ENCODE peak calls at places on chromosomes 1 and 21, in eight cellular contexts. One of them, this sample, is unnamed.

GRCh38 chr1:1539310-1540014 is 962 bp downstream of the TMEM240 start:
- DNase-seq in suprapubic skin: no peak
- DNase-seq in endothelial cell of umbilical vein: peak; percentile 39
- DNase-seq in K562: no peak
- DNase-seq in stomach: no peak
- DNase-seq in upper lobe of left lung: no peak
- DNase-seq in spleen: no peak
- DNase-seq in sigmoid colon: peak; percentile 81
- DNase-seq in this sample: no peak

GRCh38 chr1:10980841-10981727 is 31.4 kb upstream of the TARDBP start:
- DNase-seq in suprapubic skin: no peak
- DNase-seq in endothelial cell of umbilical vein: no peak
- DNase-seq in K562: no peak
- DNase-seq in stomach: no peak
- DNase-seq in upper lobe of left lung: no peak
- DNase-seq in spleen: no peak
- DNase-seq in sigmoid colon: peak; percentile 79
- DNase-seq in this sample: no peak

GRCh38 chr1:208500379-208500778 is 256.2 kb upstream of the PLXNA2 start:
- DNase-seq in suprapubic skin: no peak
- DNase-seq in endothelial cell of umbilical vein: no peak
- DNase-seq in K562: no peak
- DNase-seq in stomach: no peak
- DNase-seq in upper lobe of left lung: no peak
- DNase-seq in spleen: no peak
- DNase-seq in sigmoid colon: no peak
- DNase-seq in this sample: no peak

GRCh38 chr1:77347646-77348045 is 65.8 kb downstream of the AK5 start:
- DNase-seq in suprapubic skin: no peak
- DNase-seq in endothelial cell of umbilical vein: peak; percentile 13
- DNase-seq in K562: peak; percentile 41
- DNase-seq in stomach: no peak
- DNase-seq in upper lobe of left lung: no peak
- DNase-seq in spleen: no peak
- DNase-seq in sigmoid colon: no peak
- DNase-seq in this sample: no peak

GRCh38 chr1:153509729-153510354 is 25.9 kb downstream of the S100A6 start:
- DNase-seq in suprapubic skin: no peak
- DNase-seq in endothelial cell of umbilical vein: peak; percentile 27
- DNase-seq in K562: peak; percentile 68
- DNase-seq in stomach: peak; percentile 55
- DNase-seq in upper lobe of left lung: peak; percentile 51
- DNase-seq in spleen: peak; percentile 82
- DNase-seq in sigmoid colon: no peak
- DNase-seq in this sample: no peak

GRCh38 chr1:168428063-168428731 is 115.6 kb downstream of the XCL2 start:
- DNase-seq in suprapubic skin: no peak
- DNase-seq in endothelial cell of umbilical vein: no peak
- DNase-seq in K562: no peak
- DNase-seq in stomach: no peak
- DNase-seq in upper lobe of left lung: no peak
- DNase-seq in spleen: no peak
- DNase-seq in sigmoid colon: peak; percentile 85
- DNase-seq in this sample: no peak

GRCh38 chr1:2363847-2364513 is 27.4 kb downstream of the MORN1 start:
- DNase-seq in suprapubic skin: no peak
- DNase-seq in endothelial cell of umbilical vein: no peak
- DNase-seq in K562: no peak
- DNase-seq in stomach: no peak
- DNase-seq in upper lobe of left lung: no peak
- DNase-seq in spleen: no peak
- DNase-seq in sigmoid colon: no peak
- DNase-seq in this sample: no peak

GRCh38 chr1:181675091-181675490 is 191.8 kb downstream of the CACNA1E start:
- DNase-seq in suprapubic skin: no peak
- DNase-seq in endothelial cell of umbilical vein: no peak
- DNase-seq in K562: no peak
- DNase-seq in stomach: no peak
- DNase-seq in upper lobe of left lung: no peak
- DNase-seq in spleen: no peak
- DNase-seq in sigmoid colon: no peak
- DNase-seq in this sample: no peak

GRCh38 chr1:245016700-245017099 is 138.1 kb upstream of the KIF26B start:
- DNase-seq in suprapubic skin: no peak
- DNase-seq in endothelial cell of umbilical vein: no peak
- DNase-seq in K562: no peak
- DNase-seq in stomach: no peak
- DNase-seq in upper lobe of left lung: peak; percentile 42
- DNase-seq in spleen: no peak
- DNase-seq in sigmoid colon: no peak
- DNase-seq in this sample: no peak

GRCh38 chr1:28232558-28233263 is at the start of gene DNAJC8:
- DNase-seq in suprapubic skin: peak; percentile 99
- DNase-seq in endothelial cell of umbilical vein: peak; percentile 91
- DNase-seq in K562: peak; percentile 93
- DNase-seq in stomach: peak; percentile 98
- DNase-seq in upper lobe of left lung: peak; percentile 97
- DNase-seq in spleen: peak; percentile 99
- DNase-seq in sigmoid colon: peak; percentile 98
- DNase-seq in this sample: peak; percentile 97

GRCh38 chr1:106502659-106503058 is 553.8 kb upstream of the PRMT6 start:
- DNase-seq in suprapubic skin: no peak
- DNase-seq in endothelial cell of umbilical vein: no peak
- DNase-seq in K562: no peak
- DNase-seq in stomach: no peak
- DNase-seq in upper lobe of left lung: no peak
- DNase-seq in spleen: no peak
- DNase-seq in sigmoid colon: no peak
- DNase-seq in this sample: no peak

GRCh38 chr1:87084247-87084836 is 169.9 kb downstream of the HS2ST1 start:
- DNase-seq in suprapubic skin: no peak
- DNase-seq in endothelial cell of umbilical vein: peak; percentile 41
- DNase-seq in K562: no peak
- DNase-seq in stomach: no peak
- DNase-seq in upper lobe of left lung: no peak
- DNase-seq in spleen: no peak
- DNase-seq in sigmoid colon: no peak
- DNase-seq in this sample: no peak

GRCh38 chr1:230745071-230745470 is 2.1 kb upstream of the CAPN9 start:
- DNase-seq in suprapubic skin: no peak
- DNase-seq in endothelial cell of umbilical vein: no peak
- DNase-seq in K562: no peak
- DNase-seq in stomach: no peak
- DNase-seq in upper lobe of left lung: no peak
- DNase-seq in spleen: no peak
- DNase-seq in sigmoid colon: no peak
- DNase-seq in this sample: no peak

GRCh38 chr1:230749150-230749549 is 2.0 kb downstream of the CAPN9 start:
- DNase-seq in suprapubic skin: no peak
- DNase-seq in endothelial cell of umbilical vein: no peak
- DNase-seq in K562: no peak
- DNase-seq in stomach: no peak
- DNase-seq in upper lobe of left lung: no peak
- DNase-seq in spleen: peak; percentile 60
- DNase-seq in sigmoid colon: no peak
- DNase-seq in this sample: no peak

GRCh38 chr1:230747886-230748800 is 955 bp downstream of the CAPN9 start:
- DNase-seq in suprapubic skin: no peak
- DNase-seq in endothelial cell of umbilical vein: no peak
- DNase-seq in K562: no peak
- DNase-seq in stomach: peak; percentile 92
- DNase-seq in upper lobe of left lung: no peak
- DNase-seq in spleen: peak; percentile 59
- DNase-seq in sigmoid colon: no peak
- DNase-seq in this sample: no peak

GRCh38 chr1:230746617-230747016 is 571 bp upstream of the CAPN9 start:
- DNase-seq in suprapubic skin: no peak
- DNase-seq in endothelial cell of umbilical vein: no peak
- DNase-seq in K562: no peak
- DNase-seq in stomach: no peak
- DNase-seq in upper lobe of left lung: no peak
- DNase-seq in spleen: no peak
- DNase-seq in sigmoid colon: no peak
- DNase-seq in this sample: no peak

GRCh38 chr1:230747139-230747730 is at the start of gene CAPN9:
- DNase-seq in suprapubic skin: no peak
- DNase-seq in endothelial cell of umbilical vein: no peak
- DNase-seq in K562: no peak
- DNase-seq in stomach: peak; percentile 66
- DNase-seq in upper lobe of left lung: peak; percentile 51
- DNase-seq in spleen: no peak
- DNase-seq in sigmoid colon: no peak
- DNase-seq in this sample: no peak
- TF ChIP-seq POLR2A in suprapubic skin: no peak
- TF ChIP-seq POLR2A in endothelial cell of umbilical vein: no peak
- TF ChIP-seq POLR2A in K562: no peak
- TF ChIP-seq POLR2A in stomach: no peak
- TF ChIP-seq POLR2A in upper lobe of left lung: no peak
- TF ChIP-seq POLR2A in spleen: no peak
- TF ChIP-seq POLR2A in sigmoid colon: no peak
- TF ChIP-seq POLR2A in this sample: no peak

GRCh38 chr21:26965567-26966359 is 1.1 kb downstream of the ADAMTS5 start:
- DNase-seq in suprapubic skin: peak; percentile 65
- DNase-seq in endothelial cell of umbilical vein: no peak
- DNase-seq in K562: no peak
- DNase-seq in stomach: peak; percentile 25
- DNase-seq in upper lobe of left lung: no peak
- DNase-seq in spleen: peak; percentile 66
- DNase-seq in sigmoid colon: peak; percentile 84
- DNase-seq in this sample: peak; percentile 51
- TF ChIP-seq CTCF in suprapubic skin: no peak
- TF ChIP-seq CTCF in endothelial cell of umbilical vein: no peak
- TF ChIP-seq CTCF in K562: no peak
- TF ChIP-seq CTCF in stomach: no peak
- TF ChIP-seq CTCF in upper lobe of left lung: no peak
- TF ChIP-seq CTCF in spleen: no peak
- TF ChIP-seq CTCF in sigmoid colon: no peak
- TF ChIP-seq CTCF in this sample: no peak

GRCh38 chr1:9376886-9377333 is 84.2 kb downstream of the SPSB1 start:
- DNase-seq in suprapubic skin: no peak
- DNase-seq in endothelial cell of umbilical vein: peak; percentile 68
- DNase-seq in K562: no peak
- DNase-seq in stomach: no peak
- DNase-seq in upper lobe of left lung: peak; percentile 49
- DNase-seq in spleen: no peak
- DNase-seq in sigmoid colon: peak; percentile 96
- DNase-seq in this sample: no peak
- TF ChIP-seq POLR2AphosphoS5 in suprapubic skin: no peak
- TF ChIP-seq POLR2AphosphoS5 in endothelial cell of umbilical vein: peak; percentile 41
- TF ChIP-seq POLR2AphosphoS5 in K562: no peak
- TF ChIP-seq POLR2AphosphoS5 in stomach: peak; percentile 89
- TF ChIP-seq POLR2AphosphoS5 in upper lobe of left lung: peak; percentile 78
- TF ChIP-seq POLR2AphosphoS5 in spleen: peak; percentile 28
- TF ChIP-seq POLR2AphosphoS5 in sigmoid colon: peak; percentile 86
- TF ChIP-seq POLR2AphosphoS5 in this sample: no peak

GRCh38 chr21:46347791-46348381 is 23.9 kb downstream of the PCNT start:
- DNase-seq in suprapubic skin: no peak
- DNase-seq in endothelial cell of umbilical vein: no peak
- DNase-seq in K562: no peak
- DNase-seq in stomach: no peak
- DNase-seq in upper lobe of left lung: no peak
- DNase-seq in spleen: no peak
- DNase-seq in sigmoid colon: no peak
- DNase-seq in this sample: no peak
- TF ChIP-seq POLR2A in suprapubic skin: no peak
- TF ChIP-seq POLR2A in endothelial cell of umbilical vein: no peak
- TF ChIP-seq POLR2A in K562: no peak
- TF ChIP-seq POLR2A in stomach: no peak
- TF ChIP-seq POLR2A in upper lobe of left lung: no peak
- TF ChIP-seq POLR2A in spleen: no peak
- TF ChIP-seq POLR2A in sigmoid colon: no peak
- TF ChIP-seq POLR2A in this sample: no peak

GRCh38 chr21:17343055-17343454 is 169.8 kb upstream of the CXADR start:
- DNase-seq in suprapubic skin: no peak
- DNase-seq in endothelial cell of umbilical vein: peak; percentile 10
- DNase-seq in K562: no peak
- DNase-seq in stomach: no peak
- DNase-seq in upper lobe of left lung: no peak
- DNase-seq in spleen: no peak
- DNase-seq in sigmoid colon: no peak
- DNase-seq in this sample: no peak

GRCh38 chr21:17348849-17349248 is 164.0 kb upstream of the CXADR start:
- DNase-seq in suprapubic skin: no peak
- DNase-seq in endothelial cell of umbilical vein: no peak
- DNase-seq in K562: no peak
- DNase-seq in stomach: no peak
- DNase-seq in upper lobe of left lung: no peak
- DNase-seq in spleen: no peak
- DNase-seq in sigmoid colon: no peak
- DNase-seq in this sample: no peak

GRCh38 chr21:17351766-17352165 is 161.1 kb upstream of the CXADR start:
- DNase-seq in suprapubic skin: no peak
- DNase-seq in endothelial cell of umbilical vein: no peak
- DNase-seq in K562: no peak
- DNase-seq in stomach: no peak
- DNase-seq in upper lobe of left lung: no peak
- DNase-seq in spleen: no peak
- DNase-seq in sigmoid colon: no peak
- DNase-seq in this sample: no peak

GRCh38 chr21:17352937-17353655 is 159.7 kb upstream of the CXADR start:
- DNase-seq in suprapubic skin: no peak
- DNase-seq in endothelial cell of umbilical vein: no peak
- DNase-seq in K562: no peak
- DNase-seq in stomach: no peak
- DNase-seq in upper lobe of left lung: no peak
- DNase-seq in spleen: no peak
- DNase-seq in sigmoid colon: no peak
- DNase-seq in this sample: no peak

GRCh38 chr21:17348357-17348756 is 164.5 kb upstream of the CXADR start:
- DNase-seq in suprapubic skin: no peak
- DNase-seq in endothelial cell of umbilical vein: no peak
- DNase-seq in K562: no peak
- DNase-seq in stomach: no peak
- DNase-seq in upper lobe of left lung: no peak
- DNase-seq in spleen: no peak
- DNase-seq in sigmoid colon: no peak
- DNase-seq in this sample: no peak
- TF ChIP-seq CTCF in suprapubic skin: no peak
- TF ChIP-seq CTCF in endothelial cell of umbilical vein: no peak
- TF ChIP-seq CTCF in K562: no peak
- TF ChIP-seq CTCF in stomach: no peak
- TF ChIP-seq CTCF in upper lobe of left lung: no peak
- TF ChIP-seq CTCF in spleen: no peak
- TF ChIP-seq CTCF in sigmoid colon: no peak
- TF ChIP-seq CTCF in this sample: no peak

GRCh38 chr1:111507411-111508201 is 4.2 kb upstream of the ADORA3 start:
- DNase-seq in suprapubic skin: peak; percentile 87
- DNase-seq in endothelial cell of umbilical vein: peak; percentile 64
- DNase-seq in K562: peak; percentile 82
- DNase-seq in stomach: peak; percentile 57
- DNase-seq in upper lobe of left lung: peak; percentile 85
- DNase-seq in spleen: peak; percentile 96
- DNase-seq in sigmoid colon: peak; percentile 89
- DNase-seq in this sample: peak; percentile 31
- TF ChIP-seq POLR2AphosphoS5 in suprapubic skin: no peak
- TF ChIP-seq POLR2AphosphoS5 in endothelial cell of umbilical vein: peak; percentile 42
- TF ChIP-seq POLR2AphosphoS5 in K562: no peak
- TF ChIP-seq POLR2AphosphoS5 in stomach: no peak
- TF ChIP-seq POLR2AphosphoS5 in upper lobe of left lung: no peak
- TF ChIP-seq POLR2AphosphoS5 in spleen: peak; percentile 84
- TF ChIP-seq POLR2AphosphoS5 in sigmoid colon: peak; percentile 27
- TF ChIP-seq POLR2AphosphoS5 in this sample: no peak

GRCh38 chr1:40944326-40944725 is 35.2 kb upstream of the CTPS1 start:
- DNase-seq in suprapubic skin: peak; percentile 54
- DNase-seq in endothelial cell of umbilical vein: peak; percentile 68
- DNase-seq in K562: no peak
- DNase-seq in stomach: no peak
- DNase-seq in upper lobe of left lung: no peak
- DNase-seq in spleen: no peak
- DNase-seq in sigmoid colon: peak; percentile 86
- DNase-seq in this sample: peak; percentile 74
- TF ChIP-seq POLR2A in suprapubic skin: no peak
- TF ChIP-seq POLR2A in endothelial cell of umbilical vein: no peak
- TF ChIP-seq POLR2A in K562: no peak
- TF ChIP-seq POLR2A in stomach: no peak
- TF ChIP-seq POLR2A in upper lobe of left lung: no peak
- TF ChIP-seq POLR2A in spleen: no peak
- TF ChIP-seq POLR2A in sigmoid colon: no peak
- TF ChIP-seq POLR2A in this sample: no peak

This sample was measured in breast epithelium.